ENCODE peak calls at places on chromosomes 2 and 18, in seven cellular contexts. One of them, this sample, is unnamed.

GRCh38 chr18:23933407-23933806 is 81.1 kb upstream of the TTC39C start:
- DNase-seq in spleen: no peak
- DNase-seq in A549: no peak
- DNase-seq in psoas muscle: no peak
- DNase-seq in sigmoid colon: no peak
- DNase-seq in substantia nigra: no peak
- DNase-seq in GM23248: peak; percentile 18
- DNase-seq in this sample: no peak

GRCh38 chr2:31429040-31429439 is 14.5 kb upstream of the XDH start:
- DNase-seq in spleen: no peak
- DNase-seq in A549: no peak
- DNase-seq in psoas muscle: no peak
- DNase-seq in sigmoid colon: no peak
- DNase-seq in substantia nigra: no peak
- DNase-seq in GM23248: no peak
- DNase-seq in this sample: no peak

GRCh38 chr18:79503406-79503805 is 107.7 kb downstream of the NFATC1 start:
- DNase-seq in spleen: peak; percentile 33
- DNase-seq in A549: no peak
- DNase-seq in psoas muscle: peak; percentile 30
- DNase-seq in sigmoid colon: no peak
- DNase-seq in substantia nigra: no peak
- DNase-seq in GM23248: no peak
- DNase-seq in this sample: peak; percentile 14

GRCh38 chr2:191166111-191166755 is 15.4 kb upstream of the STAT4 start:
- DNase-seq in spleen: no peak
- DNase-seq in A549: no peak
- DNase-seq in psoas muscle: no peak
- DNase-seq in sigmoid colon: no peak
- DNase-seq in substantia nigra: no peak
- DNase-seq in GM23248: peak; percentile 36
- DNase-seq in this sample: no peak

GRCh38 chr18:51563401-51563800 is 365.9 kb upstream of the MEX3C start:
- DNase-seq in spleen: no peak
- DNase-seq in A549: no peak
- DNase-seq in psoas muscle: no peak
- DNase-seq in sigmoid colon: no peak
- DNase-seq in substantia nigra: no peak
- DNase-seq in GM23248: no peak
- DNase-seq in this sample: no peak

GRCh38 chr2:233470839-233471238 is 95.7 kb downstream of the USP40 start:
- DNase-seq in spleen: no peak
- DNase-seq in A549: no peak
- DNase-seq in psoas muscle: peak; percentile 46
- DNase-seq in sigmoid colon: peak; percentile 64
- DNase-seq in substantia nigra: no peak
- DNase-seq in GM23248: no peak
- DNase-seq in this sample: peak; percentile 23

GRCh38 chr2:75518638-75519465 is 41.9 kb downstream of the EVA1A start:
- DNase-seq in spleen: no peak
- DNase-seq in A549: no peak
- DNase-seq in psoas muscle: no peak
- DNase-seq in sigmoid colon: no peak
- DNase-seq in substantia nigra: no peak
- DNase-seq in GM23248: peak; percentile 84
- DNase-seq in this sample: no peak

GRCh38 chr2:124034265-124034664 is 9.2 kb downstream of the CNTNAP5 start:
- DNase-seq in spleen: no peak
- DNase-seq in A549: no peak
- DNase-seq in psoas muscle: no peak
- DNase-seq in sigmoid colon: no peak
- DNase-seq in substantia nigra: no peak
- DNase-seq in GM23248: no peak
- DNase-seq in this sample: no peak

GRCh38 chr2:71389379-71390072 is 57.9 kb downstream of the ZNF638 start:
- DNase-seq in spleen: no peak
- DNase-seq in A549: no peak
- DNase-seq in psoas muscle: no peak
- DNase-seq in sigmoid colon: no peak
- DNase-seq in substantia nigra: no peak
- DNase-seq in GM23248: no peak
- DNase-seq in this sample: no peak

GRCh38 chr2:189772212-189772611 is 9.6 kb upstream of the OSGEPL1 start:
- DNase-seq in spleen: no peak
- DNase-seq in A549: no peak
- DNase-seq in psoas muscle: no peak
- DNase-seq in sigmoid colon: no peak
- DNase-seq in substantia nigra: no peak
- DNase-seq in GM23248: no peak
- DNase-seq in this sample: no peak

GRCh38 chr2:241974096-241974495 is 104.6 kb downstream of the RTP5 start:
- DNase-seq in spleen: peak; percentile 63
- DNase-seq in A549: no peak
- DNase-seq in psoas muscle: no peak
- DNase-seq in sigmoid colon: no peak
- DNase-seq in substantia nigra: no peak
- DNase-seq in GM23248: no peak
- DNase-seq in this sample: no peak

GRCh38 chr18:48797841-48798255 is 152.9 kb downstream of the SMAD7 start:
- DNase-seq in spleen: peak; percentile 75
- DNase-seq in A549: no peak
- DNase-seq in psoas muscle: peak; percentile 71
- DNase-seq in sigmoid colon: peak; percentile 55
- DNase-seq in substantia nigra: no peak
- DNase-seq in GM23248: no peak
- DNase-seq in this sample: peak; percentile 16

GRCh38 chr18:27778441-27778840 is 398.5 kb downstream of the CDH2 start:
- DNase-seq in spleen: no peak
- DNase-seq in A549: no peak
- DNase-seq in psoas muscle: no peak
- DNase-seq in sigmoid colon: no peak
- DNase-seq in substantia nigra: no peak
- DNase-seq in GM23248: peak; percentile 45
- DNase-seq in this sample: no peak

GRCh38 chr2:10196948-10197717 is 74.6 kb downstream of the RRM2 start:
- DNase-seq in spleen: no peak
- DNase-seq in A549: no peak
- DNase-seq in psoas muscle: no peak
- DNase-seq in sigmoid colon: no peak
- DNase-seq in substantia nigra: no peak
- DNase-seq in GM23248: no peak
- DNase-seq in this sample: no peak

GRCh38 chr18:44896817-44897216 is 216.1 kb downstream of the SETBP1 start:
- DNase-seq in spleen: no peak
- DNase-seq in A549: no peak
- DNase-seq in psoas muscle: no peak
- DNase-seq in sigmoid colon: no peak
- DNase-seq in substantia nigra: no peak
- DNase-seq in GM23248: no peak
- DNase-seq in this sample: no peak

GRCh38 chr2:160157861-160158813 is 41.9 kb downstream of the ITGB6 start:
- DNase-seq in spleen: no peak
- DNase-seq in A549: no peak
- DNase-seq in psoas muscle: no peak
- DNase-seq in sigmoid colon: no peak
- DNase-seq in substantia nigra: no peak
- DNase-seq in GM23248: peak; percentile 71
- DNase-seq in this sample: no peak

GRCh38 chr2:239291505-239292350 is 109.1 kb downstream of the HDAC4 start:
- DNase-seq in spleen: peak; percentile 79
- DNase-seq in A549: no peak
- DNase-seq in psoas muscle: peak; percentile 50
- DNase-seq in sigmoid colon: peak; percentile 61
- DNase-seq in substantia nigra: no peak
- DNase-seq in GM23248: no peak
- DNase-seq in this sample: peak; percentile 19

GRCh38 chr2:31430439-31431165 is 16.1 kb upstream of the XDH start:
- DNase-seq in spleen: no peak
- DNase-seq in A549: no peak
- DNase-seq in psoas muscle: no peak
- DNase-seq in sigmoid colon: no peak
- DNase-seq in substantia nigra: no peak
- DNase-seq in GM23248: no peak
- DNase-seq in this sample: no peak

GRCh38 chr2:19850526-19851050 is 51.2 kb downstream of the TTC32 start:
- DNase-seq in spleen: no peak
- DNase-seq in A549: no peak
- DNase-seq in psoas muscle: no peak
- DNase-seq in sigmoid colon: no peak
- DNase-seq in substantia nigra: no peak
- DNase-seq in GM23248: no peak
- DNase-seq in this sample: no peak

GRCh38 chr2:200347301-200347700 is 40.8 kb downstream of the SPATS2L start:
- DNase-seq in spleen: no peak
- DNase-seq in A549: no peak
- DNase-seq in psoas muscle: no peak
- DNase-seq in sigmoid colon: no peak
- DNase-seq in substantia nigra: no peak
- DNase-seq in GM23248: no peak
- DNase-seq in this sample: no peak

GRCh38 chr2:197952540-197953202 is 148.3 kb downstream of the PLCL1 start:
- DNase-seq in spleen: no peak
- DNase-seq in A549: no peak
- DNase-seq in psoas muscle: no peak
- DNase-seq in sigmoid colon: no peak
- DNase-seq in substantia nigra: no peak
- DNase-seq in GM23248: no peak
- DNase-seq in this sample: no peak

GRCh38 chr18:50099725-50100414 is 95.1 kb downstream of the MYO5B start:
- DNase-seq in spleen: no peak
- DNase-seq in A549: no peak
- DNase-seq in psoas muscle: no peak
- DNase-seq in sigmoid colon: no peak
- DNase-seq in substantia nigra: no peak
- DNase-seq in GM23248: peak; percentile 58
- DNase-seq in this sample: no peak

DNA sequence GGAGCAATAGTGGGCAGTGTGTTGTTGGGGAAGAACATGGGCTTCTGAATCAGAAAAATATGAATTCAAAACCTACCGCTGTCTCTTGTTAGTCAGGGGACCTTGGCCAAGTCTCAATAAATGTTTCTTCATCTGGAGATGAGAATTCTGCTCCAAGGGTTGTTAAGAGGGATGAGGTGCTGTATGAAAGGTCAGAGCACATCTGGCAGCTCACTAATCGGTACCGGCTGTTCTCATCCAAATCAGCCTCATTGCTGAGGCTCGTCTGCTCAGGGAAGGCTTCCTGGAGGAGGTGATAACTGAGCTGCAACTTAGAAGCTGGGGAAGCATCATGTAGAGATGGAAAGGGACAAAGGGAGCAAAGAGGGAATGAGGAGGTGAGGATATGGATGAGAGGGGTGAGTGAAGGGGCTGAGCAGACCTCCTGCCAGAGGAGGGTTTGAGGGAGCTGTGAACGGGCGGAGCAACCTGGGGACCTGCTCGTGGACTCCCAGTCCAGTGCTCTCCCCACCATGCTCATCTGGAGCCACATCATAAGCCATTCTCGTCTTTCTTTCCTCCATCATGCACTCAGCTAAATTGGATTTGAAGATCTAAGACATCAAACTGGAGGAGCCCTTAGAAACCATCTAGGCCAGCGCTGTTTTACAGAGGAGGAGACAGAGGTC is 47.4 kb downstream of the GREB1 start:
- DNase-seq in spleen: peak; percentile 28
- DNase-seq in A549: no peak
- DNase-seq in psoas muscle: no peak
- DNase-seq in sigmoid colon: no peak
- DNase-seq in substantia nigra: no peak
- DNase-seq in GM23248: peak; percentile 22
- DNase-seq in this sample: no peak
- H3K27ac ChIP-seq in spleen: no peak overlapping the region
- H3K27ac ChIP-seq in A549: no peak overlapping the region
- H3K27ac ChIP-seq in psoas muscle: no peak overlapping the region
- H3K27ac ChIP-seq in sigmoid colon: no peak overlapping the region
- H3K27ac ChIP-seq in substantia nigra: no peak overlapping the region
- H3K27ac ChIP-seq in GM23248: no peak overlapping the region
- H3K27ac ChIP-seq in this sample: no peak overlapping the region

DNA sequence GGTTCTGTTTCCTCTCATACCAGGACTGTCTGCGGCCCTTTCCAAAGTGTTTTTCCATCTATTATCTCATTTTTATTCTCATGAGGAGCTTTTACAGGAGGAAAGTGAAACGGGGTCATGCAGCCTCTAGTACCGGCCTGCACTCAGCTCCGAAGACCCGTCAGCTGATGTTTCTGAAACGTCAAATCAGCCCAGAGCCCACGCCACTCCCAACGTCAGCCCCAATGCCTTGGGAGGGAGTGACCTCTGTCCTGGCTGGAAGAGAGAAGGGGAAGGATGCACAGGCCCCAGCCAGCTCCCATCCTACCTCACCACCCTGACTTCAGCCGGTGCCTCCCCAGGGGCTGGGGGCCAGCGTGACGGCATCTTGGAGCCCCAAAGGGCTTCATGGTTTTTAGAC is 58.5 kb downstream of the ADCY3 start:
- DNase-seq in spleen: peak; percentile 20
- DNase-seq in A549: no peak
- DNase-seq in psoas muscle: no peak
- DNase-seq in sigmoid colon: no peak
- DNase-seq in substantia nigra: no peak
- DNase-seq in GM23248: no peak
- DNase-seq in this sample: no peak
- H3K27ac ChIP-seq in spleen: no peak overlapping the region
- H3K27ac ChIP-seq in A549: no peak overlapping the region
- H3K27ac ChIP-seq in psoas muscle: no peak overlapping the region
- H3K27ac ChIP-seq in sigmoid colon: peak overlapping the region; percentile 45
- H3K27ac ChIP-seq in substantia nigra: no peak overlapping the region
- H3K27ac ChIP-seq in GM23248: no peak overlapping the region
- H3K27ac ChIP-seq in this sample: no peak overlapping the region

GRCh38 chr2:214069254-214069653 is 341.6 kb upstream of the VWC2L start:
- DNase-seq in spleen: no peak
- DNase-seq in A549: peak; percentile 52
- DNase-seq in psoas muscle: no peak
- DNase-seq in sigmoid colon: no peak
- DNase-seq in substantia nigra: no peak
- DNase-seq in GM23248: peak; percentile 96
- DNase-seq in this sample: no peak
- H3K27ac ChIP-seq in spleen: no peak overlapping the region
- H3K27ac ChIP-seq in A549: no peak overlapping the region
- H3K27ac ChIP-seq in psoas muscle: no peak overlapping the region
- H3K27ac ChIP-seq in sigmoid colon: peak overlapping the region; percentile 67
- H3K27ac ChIP-seq in substantia nigra: no peak overlapping the region
- H3K27ac ChIP-seq in GM23248: peak overlapping the region; percentile 87
- H3K27ac ChIP-seq in this sample: no peak overlapping the region

GRCh38 chr2:36147670-36148390 is 207.7 kb upstream of the CRIM1 start:
- DNase-seq in spleen: no peak
- DNase-seq in A549: no peak
- DNase-seq in psoas muscle: no peak
- DNase-seq in sigmoid colon: no peak
- DNase-seq in substantia nigra: no peak
- DNase-seq in GM23248: peak; percentile 1
- DNase-seq in this sample: no peak

DNA sequence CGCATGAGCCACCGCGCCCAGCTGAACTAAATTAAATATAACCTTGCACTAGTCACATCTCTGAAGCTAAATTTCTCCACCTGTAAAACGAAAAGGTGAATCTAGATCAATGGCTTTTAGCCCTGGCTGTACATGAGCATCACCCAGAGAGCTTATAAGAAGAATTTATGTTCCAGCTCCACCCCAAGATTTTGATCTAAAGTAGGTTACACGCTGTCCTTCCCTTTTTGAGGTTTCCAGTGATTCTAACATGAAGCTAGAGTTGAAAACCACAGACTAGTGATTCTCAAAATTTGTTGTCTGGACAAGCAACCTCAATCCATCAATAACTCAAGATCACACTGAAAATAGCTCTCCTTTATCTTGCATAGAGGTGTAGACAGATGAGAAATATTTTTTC is 208.8 kb upstream of the CRIM1 start:
- DNase-seq in spleen: no peak
- DNase-seq in A549: no peak
- DNase-seq in psoas muscle: no peak
- DNase-seq in sigmoid colon: no peak
- DNase-seq in substantia nigra: no peak
- DNase-seq in GM23248: no peak
- DNase-seq in this sample: no peak
- H3K27ac ChIP-seq in spleen: no peak overlapping the region
- H3K27ac ChIP-seq in A549: no peak overlapping the region
- H3K27ac ChIP-seq in psoas muscle: no peak overlapping the region
- H3K27ac ChIP-seq in sigmoid colon: no peak overlapping the region
- H3K27ac ChIP-seq in substantia nigra: no peak overlapping the region
- H3K27ac ChIP-seq in GM23248: no peak overlapping the region
- H3K27ac ChIP-seq in this sample: no peak overlapping the region